ENCODE peak calls at places on chromosome 21, in six cellular contexts. E, C, Y, X, Q and T are unnamed samples.

GRCh38 chr21:18477059-18477458 is 73.5 kb upstream of the TMPRSS15 start:
- DNase-seq in X (no peak), E (no peak), Y (no peak), Q (no peak), C (no peak), T (no peak)

GRCh38 chr21:27631471-27631870 is 664.6 kb upstream of the ADAMTS5 start:
- DNase-seq in E (no peak), C (no peak), X (no peak), Y (no peak), Q (no peak), T (no peak)

GRCh38 chr21:43716376-43717165 is 2.4 kb upstream of the PDXK start:
- DNase-seq in Q (no peak), Y (no peak), C (no peak), X (no peak), E (no peak), T (no peak)

GRCh38 chr21:31967334-31967733 is 94.5 kb downstream of the HUNK start:
- DNase-seq in X (no peak), C (no peak), E (no peak), Y (no peak), Q (no peak), T (no peak)

GRCh38 chr21:31204801-31205200 is 139.3 kb downstream of the TIAM1 start:
- DNase-seq in C (no peak), E (no peak), X (no peak), Y (no peak), Q (no peak), T (no peak)

GRCh38 chr21:15617968-15618367 is 111.8 kb upstream of the USP25 start:
- DNase-seq in E (no peak), Q (peak; percentile 16), Y (peak; percentile 47), X (no peak), C (no peak), T (no peak)

GRCh38 chr21:35399706-35400105 is 350.6 kb upstream of the RUNX1 start:
- DNase-seq in Q (no peak), C (no peak), Y (no peak), X (no peak), E (no peak), T (no peak)

GRCh38 chr21:15874610-15875009 is 144.8 kb downstream of the USP25 start:
- DNase-seq in C (no peak), Y (no peak), E (no peak), X (no peak), Q (no peak), T (no peak)

GRCh38 chr21:32994305-32994704 is 31.4 kb upstream of the OLIG2 start:
- DNase-seq in E (no peak), X (no peak), Y (no peak), Q (peak; percentile 27), C (peak; percentile 24), T (no peak)
- TF ChIP-seq JUN in E (no peak), X (no peak), Y (no peak), Q (no peak), C (no peak), T (no peak)

GRCh38 chr21:29499734-29500343 is 201.1 kb downstream of the BACH1 start:
- DNase-seq in Y (peak; percentile 51), X (peak; percentile 74), C (peak; percentile 64), E (peak; percentile 50), Q (peak; percentile 28), T (peak; percentile 78)
- TF ChIP-seq JUN in Y (no peak), X (no peak), C (no peak), E (no peak), Q (no peak), T (no peak)

DNA sequence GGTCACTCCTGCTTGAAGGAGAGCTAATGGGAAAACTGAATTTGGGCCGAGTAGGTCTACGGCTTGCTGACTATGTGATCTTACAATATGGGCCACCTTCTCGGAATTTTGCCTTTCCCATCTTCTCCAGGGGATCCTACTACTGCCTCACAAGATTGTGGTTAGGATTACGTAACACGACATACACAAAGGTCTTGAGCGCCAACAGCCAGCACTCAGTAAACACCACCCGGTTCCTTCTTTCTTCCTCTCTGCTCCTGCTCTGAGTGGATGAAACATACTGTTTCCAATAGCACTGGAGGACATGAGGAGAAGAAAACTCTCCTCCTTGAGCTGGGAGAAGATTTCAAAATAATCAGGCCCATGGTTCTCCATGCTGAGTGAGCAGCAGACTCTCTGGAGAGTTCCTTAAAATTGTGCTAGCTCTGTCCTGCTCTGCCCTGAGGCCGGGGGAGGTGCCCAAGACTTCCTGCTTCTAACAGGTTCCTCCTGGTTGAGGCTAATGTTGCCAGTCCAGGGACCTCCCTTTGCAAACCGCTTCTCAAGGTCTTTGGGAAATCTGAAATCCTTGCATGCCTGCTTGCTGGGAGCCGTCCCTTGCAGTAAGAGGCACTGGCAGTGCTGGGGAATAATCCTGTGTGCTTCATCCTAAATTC is 29.5 kb upstream of the MX1 start:
- DNase-seq in C (no peak), X (no peak), Y (no peak), E (no peak), Q (no peak), T (no peak)
- TF ChIP-seq JUN in C (no peak), X (no peak), Y (no peak), E (no peak), Q (no peak), T (no peak)

DNA sequence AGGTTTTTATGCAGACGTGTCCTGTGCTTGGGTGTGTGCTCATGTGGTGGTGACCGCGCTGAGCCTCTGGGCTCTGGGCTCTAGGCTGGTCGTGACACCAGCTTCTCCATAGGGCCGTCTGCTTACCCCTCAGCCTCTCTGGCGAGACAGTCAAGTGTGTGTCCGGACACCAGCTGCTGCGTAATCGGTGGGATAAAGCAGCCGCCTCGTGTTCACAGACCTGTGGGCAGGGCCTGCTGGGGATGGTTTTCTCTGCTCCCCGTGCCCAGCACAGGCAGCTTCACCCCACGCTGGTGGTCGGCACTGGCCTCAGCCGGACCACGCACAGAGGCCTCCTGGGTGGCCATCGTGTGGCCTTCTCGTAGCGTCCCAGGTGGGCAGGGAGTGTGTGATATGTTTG is 33.6 kb upstream of the DIP2A start:
- DNase-seq in C (no peak), E (no peak), Q (no peak), Y (no peak), X (no peak), T (no peak)
- TF ChIP-seq JUN in C (no peak), E (no peak), Q (no peak), Y (no peak), X (no peak), T (no peak)

GRCh38 chr21:38159355-38159754 is 97.4 kb upstream of the KCNJ15 start:
- DNase-seq in X (peak; percentile 71), Y (peak; percentile 59), C (peak; percentile 88), Q (peak; percentile 81), E (peak; percentile 53), T (peak; percentile 72)
- TF ChIP-seq JUN in X (no peak), Y (no peak), C (no peak), Q (no peak), E (no peak), T (no peak)

DNA sequence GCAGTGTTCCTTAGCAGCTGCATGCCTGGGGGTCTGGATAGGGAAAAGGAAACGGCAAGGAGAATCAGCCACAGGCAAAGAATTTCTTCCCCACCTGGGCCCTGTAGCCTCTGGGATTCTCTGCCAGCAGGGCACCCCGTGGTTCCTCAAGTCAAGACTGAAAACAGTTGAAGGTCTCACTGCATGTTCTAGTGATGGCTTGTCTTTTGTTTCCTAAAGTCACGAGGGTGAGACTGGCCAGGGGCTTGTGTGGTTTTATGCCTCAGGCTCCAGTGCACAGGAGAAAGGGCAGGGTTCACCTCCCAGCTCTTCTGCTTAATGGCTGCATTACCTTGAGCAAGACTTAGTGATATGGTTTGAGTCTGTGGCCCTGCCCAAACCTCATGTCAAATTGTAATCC is 53.2 kb upstream of the B3GALT5 start:
- DNase-seq in E (no peak), Y (no peak), Q (no peak), X (no peak), C (no peak), T (no peak)
- TF ChIP-seq JUN in E (no peak), Y (no peak), Q (no peak), X (no peak), C (no peak), T (no peak)

GRCh38 chr21:38623552-38623951 is 125.3 kb upstream of the ERG start:
- DNase-seq in E (no peak), C (no peak), Y (no peak), X (no peak), Q (no peak), T (no peak)
- TF ChIP-seq JUN in E (no peak), C (no peak), Y (no peak), X (no peak), Q (no peak), T (no peak)

DNA sequence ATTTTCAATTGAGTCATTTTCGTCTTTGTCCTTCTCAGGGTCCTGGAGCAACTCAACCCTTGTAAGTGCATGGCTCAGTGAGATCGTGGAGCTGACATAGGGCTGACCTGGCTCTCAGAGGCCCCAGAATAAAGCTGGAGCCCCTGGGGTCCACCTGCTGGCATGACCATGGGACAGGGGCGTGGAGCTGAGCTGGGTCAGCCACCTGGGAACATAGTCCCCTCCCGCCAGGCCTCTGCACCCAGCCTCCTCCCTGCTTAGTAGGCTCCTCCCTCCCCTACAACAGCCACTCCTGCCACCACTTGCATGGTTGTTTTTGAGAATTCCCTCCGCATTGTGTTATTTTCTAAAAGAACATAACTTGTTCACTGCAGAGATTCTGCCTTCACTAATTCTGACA is 3.1 kb upstream of the RIPK4 start:
- DNase-seq in X (no peak), E (no peak), C (no peak), Y (no peak), Q (no peak), T (no peak)
- TF ChIP-seq JUN in X (no peak), E (no peak), C (no peak), Y (no peak), Q (no peak), T (no peak)

GRCh38 chr21:41333752-41334151 is 17.2 kb downstream of the FAM3B start:
- DNase-seq in E (no peak), Y (no peak), Q (no peak), X (no peak), C (no peak), T (no peak)
- TF ChIP-seq JUN in E (no peak), Y (no peak), Q (no peak), X (no peak), C (no peak), T (no peak)